ENCODE peak calls at places on chromosomes 6 and 20, in six cellular contexts. One of them, this sample, is unnamed.

GRCh38 chr6:90368001-90368400 is 71.4 kb upstream of the BACH2 start:
- DNase-seq in SK-N-SH: no peak
- DNase-seq in H1: no peak
- DNase-seq in K562: no peak
- DNase-seq in HCT116: no peak
- DNase-seq in HepG2: no peak
- DNase-seq in this sample: no peak

GRCh38 chr20:47760686-47761477 is 24.4 kb downstream of the SULF2 start:
- DNase-seq in HCT116: no peak
- DNase-seq in K562: no peak
- DNase-seq in H1: no peak
- DNase-seq in HepG2: no peak
- DNase-seq in SK-N-SH: no peak
- DNase-seq in this sample: no peak

GRCh38 chr6:108619431-108620197 is 58.9 kb downstream of the FOXO3 start:
- DNase-seq in K562: no peak
- DNase-seq in H1: no peak
- DNase-seq in HCT116: no peak
- DNase-seq in HepG2: no peak
- DNase-seq in SK-N-SH: no peak
- DNase-seq in this sample: no peak

GRCh38 chr6:2839195-2839981 is 2.3 kb downstream of the SERPINB1 start:
- DNase-seq in HepG2: peak
- DNase-seq in K562: no peak
- DNase-seq in SK-N-SH: no peak
- DNase-seq in H1: no peak
- DNase-seq in HCT116: peak
- DNase-seq in this sample: no peak

GRCh38 chr6:148523051-148523450 is 180.4 kb downstream of the SASH1 start:
- DNase-seq in SK-N-SH: no peak
- DNase-seq in HepG2: no peak
- DNase-seq in HCT116: no peak
- DNase-seq in K562: no peak
- DNase-seq in H1: no peak
- DNase-seq in this sample: no peak

GRCh38 chr6:170231496-170232185 is 59.2 kb downstream of the DLL1 start:
- DNase-seq in SK-N-SH: no peak
- DNase-seq in HepG2: no peak
- DNase-seq in K562: no peak
- DNase-seq in H1: no peak
- DNase-seq in HCT116: no peak
- DNase-seq in this sample: no peak

GRCh38 chr6:168885196-168885595 is 368.4 kb downstream of the THBS2 start:
- DNase-seq in SK-N-SH: no peak
- DNase-seq in H1: no peak
- DNase-seq in HepG2: no peak
- DNase-seq in HCT116: no peak
- DNase-seq in K562: no peak
- DNase-seq in this sample: no peak

GRCh38 chr6:165850434-165851019 is 187.5 kb upstream of the PDE10A start:
- DNase-seq in H1: no peak
- DNase-seq in HepG2: peak
- DNase-seq in K562: peak
- DNase-seq in SK-N-SH: peak
- DNase-seq in HCT116: peak
- DNase-seq in this sample: peak

GRCh38 chr6:135212020-135212806 is 31.1 kb downstream of the MYB start:
- DNase-seq in HCT116: no peak
- DNase-seq in HepG2: no peak
- DNase-seq in K562: no peak
- DNase-seq in H1: no peak
- DNase-seq in SK-N-SH: no peak
- DNase-seq in this sample: peak

GRCh38 chr6:136249811-136250685 is at the start of gene MTFR2:
- DNase-seq in H1: peak
- DNase-seq in K562: peak
- DNase-seq in HCT116: peak
- DNase-seq in SK-N-SH: peak
- DNase-seq in HepG2: peak
- DNase-seq in this sample: peak
- TF ChIP-seq JUND in H1: no peak
- TF ChIP-seq JUND in K562: peak
- TF ChIP-seq JUND in HCT116: no peak
- TF ChIP-seq JUND in SK-N-SH: no peak
- TF ChIP-seq JUND in HepG2: peak
- TF ChIP-seq JUND in this sample: no peak

DNA sequence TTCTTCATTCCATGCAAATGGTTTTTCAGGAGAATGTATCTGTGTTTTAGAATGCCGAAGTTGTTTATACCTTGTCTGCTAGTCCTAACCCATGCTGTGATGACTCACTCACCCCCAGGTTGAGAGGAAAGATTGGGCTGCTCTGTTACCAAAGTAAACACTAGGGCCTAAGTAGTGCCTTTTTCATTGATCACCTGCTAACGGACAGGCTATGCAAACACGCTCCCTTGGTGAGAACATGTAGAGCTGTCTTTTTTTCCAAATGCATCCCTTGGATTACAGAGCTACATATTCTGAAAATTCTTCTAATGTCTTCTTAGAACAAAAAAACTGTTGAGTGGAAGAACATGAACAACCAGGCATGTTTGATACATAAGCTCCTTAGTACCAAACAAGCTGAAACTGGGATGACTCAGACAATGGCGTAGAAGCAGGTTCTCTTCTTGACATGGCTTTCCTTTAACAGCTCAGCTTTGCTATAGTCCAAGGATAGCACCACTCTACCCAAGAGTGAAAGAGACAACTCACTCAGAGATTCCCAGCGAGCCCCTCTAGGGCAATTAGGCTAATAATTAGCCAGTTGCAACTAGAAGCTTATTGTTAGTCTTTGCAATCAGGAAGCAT is 20.5 kb downstream of the PERP start:
- DNase-seq in HepG2: peak
- DNase-seq in HCT116: peak
- DNase-seq in K562: no peak
- DNase-seq in H1: peak
- DNase-seq in SK-N-SH: no peak
- DNase-seq in this sample: no peak
- TF ChIP-seq JUND in HepG2: peak
- TF ChIP-seq JUND in HCT116: peak
- TF ChIP-seq JUND in K562: peak
- TF ChIP-seq JUND in H1: peak
- TF ChIP-seq JUND in SK-N-SH: no peak
- TF ChIP-seq JUND in this sample: no peak

GRCh38 chr6:56683882-56684281 is 41.2 kb upstream of the DST start:
- DNase-seq in HCT116: no peak
- DNase-seq in SK-N-SH: no peak
- DNase-seq in HepG2: peak
- DNase-seq in K562: no peak
- DNase-seq in H1: no peak
- DNase-seq in this sample: peak
- TF ChIP-seq JUND in HCT116: peak
- TF ChIP-seq JUND in SK-N-SH: peak
- TF ChIP-seq JUND in HepG2: peak
- TF ChIP-seq JUND in K562: no peak
- TF ChIP-seq JUND in H1: no peak
- TF ChIP-seq JUND in this sample: peak

DNA sequence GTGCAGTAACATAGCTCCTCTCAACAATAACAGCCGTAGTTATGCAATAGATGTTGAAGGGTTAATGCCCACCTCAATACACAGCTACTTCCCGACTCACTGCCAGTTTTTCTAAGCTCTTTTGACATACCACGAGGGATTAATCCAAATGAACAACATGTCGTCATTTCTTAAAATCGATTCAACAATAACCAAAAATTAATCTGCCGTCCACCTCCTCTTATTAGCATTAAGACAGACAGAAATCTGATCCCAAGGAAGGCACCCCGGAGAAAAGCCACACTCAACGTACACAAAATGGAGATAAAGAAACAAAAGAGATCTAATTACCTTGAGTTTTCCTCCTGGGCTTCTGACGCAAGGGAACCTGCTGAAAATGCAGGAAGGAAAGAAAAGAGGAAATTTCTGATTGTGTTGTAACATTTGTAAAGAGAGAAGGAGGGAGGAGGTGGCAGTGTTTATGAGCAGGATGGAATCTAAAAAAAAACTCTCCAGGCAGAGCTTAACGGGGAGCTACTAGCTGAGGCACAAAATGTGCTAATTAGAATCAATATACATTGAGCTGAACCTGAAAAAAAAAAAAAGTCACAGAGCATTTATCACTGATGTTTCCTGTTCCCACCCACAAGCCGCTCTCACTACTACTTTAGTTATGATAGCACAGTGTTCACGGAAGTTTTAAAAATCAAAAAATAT is 109.3 kb downstream of the IPCEF1 start:
- DNase-seq in HepG2: no peak
- DNase-seq in HCT116: no peak
- DNase-seq in SK-N-SH: no peak
- DNase-seq in K562: no peak
- DNase-seq in H1: no peak
- DNase-seq in this sample: no peak
- TF ChIP-seq JUND in HepG2: no peak
- TF ChIP-seq JUND in HCT116: no peak
- TF ChIP-seq JUND in SK-N-SH: no peak
- TF ChIP-seq JUND in K562: no peak
- TF ChIP-seq JUND in H1: no peak
- TF ChIP-seq JUND in this sample: no peak

DNA sequence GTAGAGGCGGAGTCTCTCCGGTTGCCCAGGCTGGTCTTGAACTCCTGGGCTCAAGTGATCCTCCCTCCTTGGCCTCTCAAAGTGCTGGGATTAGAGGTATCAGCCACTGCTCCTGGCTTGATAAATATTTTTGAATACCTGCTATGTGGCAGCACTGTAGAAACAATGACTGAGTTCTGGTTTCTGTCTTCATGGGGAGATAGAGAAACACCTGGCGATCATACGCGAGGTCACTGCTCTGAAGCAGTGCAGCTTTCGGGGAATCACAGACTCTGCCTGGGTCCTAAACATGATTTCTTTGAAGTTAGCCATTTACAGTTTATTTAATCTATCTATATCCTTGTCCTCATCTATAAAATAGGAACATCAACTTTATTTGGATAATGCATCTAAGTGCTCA is 31.2 kb downstream of the DOK5 start:
- DNase-seq in H1: no peak
- DNase-seq in SK-N-SH: no peak
- DNase-seq in HepG2: no peak
- DNase-seq in HCT116: no peak
- DNase-seq in K562: no peak
- DNase-seq in this sample: no peak
- TF ChIP-seq JUND in H1: no peak
- TF ChIP-seq JUND in SK-N-SH: no peak
- TF ChIP-seq JUND in HepG2: no peak
- TF ChIP-seq JUND in HCT116: no peak
- TF ChIP-seq JUND in K562: no peak
- TF ChIP-seq JUND in this sample: no peak